ENCODE peak calls at places on chromosomes 12 and 14, in eight cellular contexts. J is Peyer's patch; U is esophagus muscularis mucosa; W is adrenal gland; B is heart right ventricle; N is mammary epithelial cell; F is CD8-positive, alpha-beta memory T cell; Z is transverse colon. C is an unnamed sample.

GRCh38 chr12:61654698-61655097 is 605.5 kb upstream of the USP15 start:
- DNase-seq in J (no peak), Z (no peak), W (peak; percentile 29), F (no peak), N (peak; percentile 17), U (no peak), B (no peak), C (no peak)

GRCh38 chr12:104414581-104415305 is 42.0 kb upstream of the CHST11 start:
- DNase-seq in B (no peak), U (no peak), N (no peak), W (no peak), J (no peak), F (no peak), Z (no peak), C (no peak)

GRCh38 chr14:77474763-77475162 is 16.9 kb downstream of the AHSA1 start:
- DNase-seq in N (no peak), W (no peak), Z (no peak), J (no peak), U (no peak), B (peak; percentile 20), F (no peak), C (no peak)

GRCh38 chr12:80175307-80175930 is 76.1 kb downstream of the OTOGL start:
- DNase-seq in U (no peak), Z (no peak), J (no peak), N (peak; percentile 52), F (no peak), W (no peak), B (no peak), C (no peak)

GRCh38 chr14:98906123-98906995 is 365.6 kb downstream of the BCL11B start:
- DNase-seq in W (no peak), B (no peak), N (peak; percentile 93), Z (peak; percentile 29), J (no peak), U (no peak), F (no peak), C (peak; percentile 17)

GRCh38 chr12:51019927-51020326 is 6.3 kb downstream of the SLC11A2 start:
- DNase-seq in Z (no peak), F (no peak), N (no peak), W (no peak), U (no peak), B (no peak), J (no peak), C (no peak)

GRCh38 chr12:8832500-8832899 is 10.1 kb downstream of the A2ML1 start:
- DNase-seq in U (no peak), B (no peak), F (no peak), W (no peak), J (no peak), N (no peak), Z (no peak), C (no peak)

GRCh38 chr14:54591461-54592245 is 24.7 kb downstream of the SAMD4A start:
- DNase-seq in F (no peak), B (no peak), N (peak; percentile 90), Z (no peak), U (no peak), J (no peak), W (no peak), C (no peak)

GRCh38 chr12:124497658-124498057 is 69.8 kb downstream of the NCOR2 start:
- DNase-seq in B (peak; percentile 72), F (no peak), N (peak; percentile 68), U (peak; percentile 95), J (no peak), W (peak; percentile 78), Z (no peak), C (peak; percentile 58)

GRCh38 chr12:11500222-11500860 is 105.0 kb upstream of the PRB2 start:
- DNase-seq in U (no peak), B (peak; percentile 83), N (peak; percentile 73), J (peak; percentile 44), Z (peak; percentile 83), W (peak; percentile 93), F (peak; percentile 78), C (peak; percentile 23)

GRCh38 chr12:57520008-57520726 is at the start of gene DDIT3:
- DNase-seq in F (peak; percentile 100), J (peak; percentile 100), U (peak; percentile 100), B (peak; percentile 99), W (peak; percentile 100), N (peak; percentile 97), Z (peak; percentile 100), C (peak; percentile 99)

GRCh38 chr12:53944907-53945847 is 6.5 kb downstream of the HOXC13 start:
- DNase-seq in Z (no peak), U (no peak), N (no peak), W (no peak), J (no peak), F (no peak), B (no peak), C (no peak)

GRCh38 chr14:21104448-21105060 is 3.7 kb downstream of the TMEM253 start:
- DNase-seq in Z (peak; percentile 87), W (peak; percentile 84), B (peak; percentile 76), N (peak; percentile 74), J (peak; percentile 78), F (peak; percentile 77), U (peak; percentile 95), C (peak; percentile 63)

GRCh38 chr14:21103710-21104447 is 3.0 kb downstream of the TMEM253 start:
- DNase-seq in B (peak; percentile 94), J (peak; percentile 97), N (peak; percentile 94), U (peak; percentile 99), Z (peak; percentile 97), W (peak; percentile 97), F (peak; percentile 95), C (peak; percentile 95)

GRCh38 chr14:21106191-21106505 is 5.3 kb downstream of the TMEM253 start:
- DNase-seq in J (no peak), U (no peak), Z (no peak), W (no peak), N (peak; percentile 52), F (no peak), B (no peak), C (no peak)

GRCh38 chr14:21106506-21107359 is 5.9 kb downstream of the TMEM253 start:
- DNase-seq in B (peak; percentile 83), Z (peak; percentile 88), N (peak; percentile 67), J (peak; percentile 77), U (no peak), W (peak; percentile 90), F (peak; percentile 81), C (peak; percentile 63)

DNA sequence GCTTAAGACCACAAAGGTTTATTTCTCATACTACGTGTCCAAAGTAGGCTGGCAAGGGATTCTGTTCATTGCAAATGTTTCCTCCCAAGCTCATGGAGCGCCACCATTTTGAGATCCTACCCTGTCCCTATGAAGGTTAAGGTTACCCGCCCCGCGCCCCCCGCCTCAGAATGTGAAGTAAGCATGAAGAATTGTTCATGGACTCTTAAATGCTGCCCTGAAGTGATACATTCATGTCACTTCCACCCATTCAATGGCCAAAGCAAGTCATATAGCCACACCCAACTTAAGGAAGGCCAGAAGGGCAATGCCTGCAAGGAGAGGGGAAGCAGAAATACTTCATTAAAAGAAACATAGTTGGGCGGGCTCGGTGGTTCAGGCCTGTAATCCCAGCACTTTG is 4.2 kb downstream of the TMEM253 start:
- DNase-seq in Z (no peak), F (no peak), N (no peak), W (no peak), J (no peak), U (no peak), B (no peak), C (no peak)
- H3K4me1 ChIP-seq in Z (peaks cover 37% of the 10 kb centered on the region), F (peaks cover 17% of the 10 kb centered on the region), N (peaks cover 55% of the 10 kb centered on the region), W (peaks cover 40% of the 10 kb centered on the region), J (peaks cover 16% of the 10 kb centered on the region), U (peaks cover 46% of the 10 kb centered on the region), B (peaks cover 3% of the 10 kb centered on the region), C (peaks cover 34% of the 10 kb centered on the region)

DNA sequence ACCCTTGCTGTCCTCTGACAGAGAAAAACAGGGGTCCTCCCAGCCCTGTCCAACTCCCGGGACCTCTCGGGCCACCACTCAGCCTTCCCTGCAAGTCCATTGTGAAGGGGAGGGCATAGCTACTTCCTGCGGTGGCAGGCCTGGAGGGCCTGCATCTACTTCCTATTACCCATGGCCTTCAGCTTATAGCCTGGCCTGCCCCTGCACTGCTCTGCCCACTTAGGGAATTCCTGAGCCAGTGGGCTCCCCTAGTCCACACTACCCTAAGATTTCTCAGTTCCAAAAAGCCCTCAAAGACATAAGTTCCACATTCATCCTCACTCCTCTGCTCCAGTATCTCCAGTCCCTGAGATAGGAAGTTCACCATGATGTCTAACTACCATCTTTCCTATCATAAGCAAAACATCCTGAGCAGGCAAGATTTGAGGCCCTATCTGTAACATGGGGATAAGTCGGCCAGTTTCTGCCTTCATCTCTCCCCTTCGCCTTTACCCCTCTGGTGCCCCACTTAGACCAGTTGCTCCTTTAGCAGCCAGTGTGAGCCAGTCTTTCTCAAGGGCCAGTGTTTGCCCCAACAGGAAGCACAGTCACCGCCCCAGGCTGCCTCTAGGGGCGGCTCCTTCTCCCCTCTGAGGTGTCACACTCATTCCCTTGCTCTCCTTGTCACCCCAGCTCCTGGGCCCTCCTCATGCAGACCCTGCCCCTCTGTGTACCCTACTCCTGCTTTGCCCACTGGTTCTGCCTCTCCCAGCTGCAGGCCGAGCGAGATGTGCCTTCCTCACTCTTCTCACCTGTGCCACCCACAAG is 10.9 kb downstream of the HDAC7 start:
- DNase-seq in J (peak; percentile 67), B (peak; percentile 24), U (no peak), W (no peak), F (peak; percentile 62), Z (peak; percentile 38), N (peak; percentile 35), C (no peak)
- H3K4me1 ChIP-seq in J (peaks cover 56% of the 10 kb centered on the region), B (peaks cover 66% of the 10 kb centered on the region), U (peaks cover 100% of the 10 kb centered on the region), W (peaks cover 100% of the 10 kb centered on the region), F (peaks cover 97% of the 10 kb centered on the region), Z (peaks cover 74% of the 10 kb centered on the region), N (peaks cover 49% of the 10 kb centered on the region), C (peaks cover 94% of the 10 kb centered on the region)

DNA sequence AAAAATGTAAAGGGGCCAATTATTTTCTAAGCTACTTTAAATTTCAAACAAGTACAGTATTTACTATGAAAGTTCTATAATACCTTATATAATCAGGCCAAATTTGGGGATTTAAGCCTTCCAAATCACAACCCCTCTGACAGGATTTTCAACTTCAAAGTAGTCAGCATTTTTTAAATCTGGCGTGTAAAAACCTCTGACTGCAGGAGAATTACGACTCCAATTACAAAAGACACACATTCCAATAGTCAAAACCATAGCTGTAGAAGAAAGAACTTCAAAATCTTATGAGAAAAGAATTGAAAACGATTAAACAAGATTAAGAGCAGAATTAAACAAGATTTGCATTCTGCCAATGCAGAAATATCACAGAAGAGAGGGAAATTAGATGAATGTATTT is 12.7 kb downstream of the OSBPL8 start:
- DNase-seq in J (no peak), F (no peak), W (no peak), U (no peak), B (no peak), Z (no peak), N (no peak), C (no peak)
- H3K4me1 ChIP-seq in J (peaks cover 4% of the 10 kb centered on the region), F (peaks cover 74% of the 10 kb centered on the region), W (peaks cover 38% of the 10 kb centered on the region), U (peaks cover 31% of the 10 kb centered on the region), B (peaks cover 4% of the 10 kb centered on the region), Z (peaks cover 6% of the 10 kb centered on the region), N (peaks cover 8% of the 10 kb centered on the region), C (peaks cover 53% of the 10 kb centered on the region)

GRCh38 chr14:104294983-104295680 is 156.7 kb downstream of the KIF26A start:
- DNase-seq in F (peak; percentile 21), N (no peak), Z (peak; percentile 5), J (no peak), U (no peak), B (no peak), W (peak; percentile 34), C (no peak)

GRCh38 chr14:104293851-104294627 is 155.7 kb downstream of the KIF26A start:
- DNase-seq in W (peak; percentile 25), J (no peak), B (peak; percentile 9), U (no peak), Z (peak; percentile 38), N (no peak), F (peak; percentile 30), C (no peak)

GRCh38 chr14:104295681-104296387 is 157.4 kb downstream of the KIF26A start:
- DNase-seq in F (peak; percentile 33), J (no peak), Z (no peak), W (peak; percentile 17), N (no peak), U (no peak), B (peak; percentile 6), C (no peak)

GRCh38 chr14:104293231-104293841 is 154.9 kb downstream of the KIF26A start:
- DNase-seq in J (no peak), U (no peak), Z (peak; percentile 5), B (peak; percentile 2), F (peak; percentile 36), W (peak; percentile 21), N (no peak), C (no peak)

GRCh38 chr14:104294628-104294982 is 156.2 kb downstream of the KIF26A start:
- DNase-seq in W (peak; percentile 21), B (peak; percentile 0), F (no peak), U (no peak), Z (peak; percentile 20), N (no peak), J (no peak), C (no peak)
- H3K4me1 ChIP-seq in W (peaks cover 14% of the 10 kb centered on the region), B (no peaks in the 10 kb centered on the region), F (no peaks in the 10 kb centered on the region), U (no peaks in the 10 kb centered on the region), Z (no peaks in the 10 kb centered on the region), N (no peaks in the 10 kb centered on the region), J (no peaks in the 10 kb centered on the region), C (no peaks in the 10 kb centered on the region)